ENCODE peak calls at places on chromosomes 4 and X, in seven cellular contexts. U, E, O, Z, V, H and B are unnamed samples. For H3K4me1, the result is how much of the 10 kb centered on the place peaks cover.

GRCh38 chrX:68708503-68709290 is 61.2 kb downstream of the STARD8 start:
- DNase-seq in U (no peak), E (no peak), O (no peak), Z (no peak), V (peak), H (no peak), B (no peak)

GRCh38 chr4:10667651-10668341 is 16.8 kb downstream of the CLNK start:
- DNase-seq in U (no peak), E (no peak), O (no peak), Z (no peak), V (peak), H (no peak), B (no peak)

GRCh38 chr4:38612996-38613395 is 51.0 kb upstream of the KLF3 start:
- DNase-seq in U (peak), E (no peak), O (no peak), Z (no peak), V (no peak), H (no peak), B (no peak)

GRCh38 chr4:6824772-6825402 is 42.4 kb downstream of the KIAA0232 start:
- DNase-seq in U (peak), E (no peak), O (no peak), Z (no peak), V (no peak), H (no peak), B (no peak)

GRCh38 chr4:153018031-153018430 is 81.9 kb downstream of the FHDC1 start:
- DNase-seq in U (no peak), E (no peak), O (no peak), Z (peak), V (no peak), H (no peak), B (no peak)

GRCh38 chr4:140047017-140047640 is 106.9 kb downstream of the MAML3 start:
- DNase-seq in U (peak), E (peak), O (peak), Z (no peak), V (peak), H (peak), B (no peak)

GRCh38 chr4:13988347-13989265 is 361.1 kb upstream of the BOD1L1 start:
- DNase-seq in U (peak), E (no peak), O (peak), Z (peak), V (no peak), H (no peak), B (peak)

GRCh38 chr4:663438-664428 is 10.3 kb downstream of the ATP5ME start:
- DNase-seq in U (no peak), E (peak), O (peak), Z (no peak), V (peak), H (peak), B (peak)

GRCh38 chrX:49876750-49877149 is 2.5 kb upstream of the USP27X start:
- DNase-seq in U (peak), E (no peak), O (no peak), Z (peak), V (peak), H (no peak), B (no peak)

GRCh38 chrX:129748265-129748664 is 9.5 kb downstream of the XPNPEP2 start:
- DNase-seq in U (no peak), E (peak), O (no peak), Z (no peak), V (no peak), H (no peak), B (no peak)

GRCh38 chr4:11698846-11699590 is 270.3 kb upstream of the HS3ST1 start:
- DNase-seq in U (peak), E (no peak), O (no peak), Z (peak), V (no peak), H (no peak), B (no peak)

GRCh38 chr4:78779280-78779679 is 3.1 kb downstream of the BMP2K start:
- DNase-seq in U (peak), E (no peak), O (no peak), Z (no peak), V (no peak), H (no peak), B (no peak)

GRCh38 chrX:74343970-74344622 is 40.1 kb downstream of the ZCCHC13 start:
- DNase-seq in U (peak), E (peak), O (no peak), Z (peak), V (peak), H (peak), B (peak)

GRCh38 chrX:22969416-22969815 is 30.3 kb upstream of the DDX53 start:
- DNase-seq in U (no peak), E (no peak), O (no peak), Z (no peak), V (no peak), H (no peak), B (no peak)

GRCh38 chr4:54614094-54614493 is 43.7 kb upstream of the KIT start:
- DNase-seq in U (no peak), E (no peak), O (no peak), Z (no peak), V (no peak), H (no peak), B (no peak)

GRCh38 chr4:140947507-140947906 is 185.8 kb downstream of the RNF150 start:
- DNase-seq in U (peak), E (no peak), O (no peak), Z (peak), V (no peak), H (no peak), B (no peak)

GRCh38 chrX:75115707-75116413 is 40.2 kb downstream of the ABCB7 start:
- DNase-seq in U (no peak), E (no peak), O (no peak), Z (no peak), V (no peak), H (no peak), B (no peak)

GRCh38 chrX:37986893-37987292 is 19.5 kb upstream of the SYTL5 start:
- DNase-seq in U (peak), E (no peak), O (no peak), Z (no peak), V (no peak), H (no peak), B (no peak)

GRCh38 chrX:139204903-139205667 is 325.5 kb upstream of the F9 start:
- DNase-seq in U (peak), E (peak), O (peak), Z (peak), V (peak), H (peak), B (no peak)

GRCh38 chrX:129996120-129996519 is 13.7 kb downstream of the BCORL1 start:
- DNase-seq in U (peak), E (peak), O (no peak), Z (peak), V (no peak), H (no peak), B (no peak)

GRCh38 chrX:96480081-96480480 is 204.6 kb upstream of the DIAPH2 start:
- DNase-seq in U (peak), E (no peak), O (no peak), Z (no peak), V (no peak), H (no peak), B (no peak)

GRCh38 chrX:40099046-40099968 is 1.5 kb upstream of the BCOR start:
- DNase-seq in U (no peak), E (peak), O (peak), Z (no peak), V (peak), H (no peak), B (no peak)

GRCh38 chr4:25454491-25454890 is 77.4 kb downstream of the ANAPC4 start:
- DNase-seq in U (no peak), E (no peak), O (no peak), Z (no peak), V (no peak), H (no peak), B (no peak)

GRCh38 chr4:143337600-143338287 is 1.1 kb downstream of the GAB1 start:
- DNase-seq in U (peak), E (peak), O (peak), Z (peak), V (peak), H (peak), B (peak)

GRCh38 chrX:10158279-10158939 is 1.6 kb downstream of the CLCN4 start:
- DNase-seq in U (no peak), E (peak), O (peak), Z (no peak), V (peak), H (no peak), B (no peak)

GRCh38 chrX:23478056-23478455 is 143.4 kb downstream of the PTCHD1 start:
- DNase-seq in U (peak), E (no peak), O (no peak), Z (peak), V (no peak), H (no peak), B (no peak)

GRCh38 chr4:73851293-73851692 is 1.8 kb upstream of the PF4V1 start:
- DNase-seq in U (no peak), E (no peak), O (no peak), Z (no peak), V (no peak), H (no peak), B (no peak)

GRCh38 chr4:963276-964225 is 9.8 kb downstream of the DGKQ start:
- DNase-seq in U (no peak), E (no peak), O (no peak), Z (no peak), V (no peak), H (no peak), B (no peak)

GRCh38 chr4:89489338-89489771 is 181.8 kb upstream of the GPRIN3 start:
- DNase-seq in U (no peak), E (no peak), O (peak), Z (no peak), V (no peak), H (no peak), B (no peak)

GRCh38 chr4:8488791-8489369 is 48.3 kb downstream of the TRMT44 start:
- DNase-seq in U (no peak), E (no peak), O (no peak), Z (no peak), V (no peak), H (no peak), B (no peak)

GRCh38 chr4:94342713-94343112 is at the start of gene HPGDS:
- DNase-seq in U (no peak), E (no peak), O (no peak), Z (no peak), V (no peak), H (no peak), B (no peak)

GRCh38 chr4:138981930-138982390 is 33.6 kb upstream of the NOCT start:
- DNase-seq in U (peak), E (peak), O (no peak), Z (peak), V (no peak), H (no peak), B (peak)

GRCh38 chr4:94798808-94799207 is 41.1 kb downstream of the BMPR1B start:
- DNase-seq in U (peak), E (no peak), O (no peak), Z (peak), V (no peak), H (no peak), B (no peak)

GRCh38 chrX:102651242-102651967 is at the start of gene GPRASP1:
- DNase-seq in U (no peak), E (peak), O (peak), Z (no peak), V (peak), H (no peak), B (no peak)

GRCh38 chr4:133146574-133147198 is 2.4 kb upstream of the PCDH10 start:
- DNase-seq in U (peak), E (no peak), O (no peak), Z (no peak), V (peak), H (no peak), B (no peak)

GRCh38 chr4:69054578-69055200 is 41.6 kb upstream of the UGT2B7 start:
- DNase-seq in U (peak), E (no peak), O (no peak), Z (peak), V (no peak), H (no peak), B (no peak)

GRCh38 chr4:94546949-94547348 is 95.2 kb downstream of the PDLIM5 start:
- DNase-seq in U (no peak), E (no peak), O (no peak), Z (no peak), V (no peak), H (no peak), B (no peak)

GRCh38 chrX:70436380-70436779 is 8.3 kb upstream of the DLG3 start:
- DNase-seq in U (no peak), E (no peak), O (no peak), Z (no peak), V (peak), H (no peak), B (no peak)

DNA sequence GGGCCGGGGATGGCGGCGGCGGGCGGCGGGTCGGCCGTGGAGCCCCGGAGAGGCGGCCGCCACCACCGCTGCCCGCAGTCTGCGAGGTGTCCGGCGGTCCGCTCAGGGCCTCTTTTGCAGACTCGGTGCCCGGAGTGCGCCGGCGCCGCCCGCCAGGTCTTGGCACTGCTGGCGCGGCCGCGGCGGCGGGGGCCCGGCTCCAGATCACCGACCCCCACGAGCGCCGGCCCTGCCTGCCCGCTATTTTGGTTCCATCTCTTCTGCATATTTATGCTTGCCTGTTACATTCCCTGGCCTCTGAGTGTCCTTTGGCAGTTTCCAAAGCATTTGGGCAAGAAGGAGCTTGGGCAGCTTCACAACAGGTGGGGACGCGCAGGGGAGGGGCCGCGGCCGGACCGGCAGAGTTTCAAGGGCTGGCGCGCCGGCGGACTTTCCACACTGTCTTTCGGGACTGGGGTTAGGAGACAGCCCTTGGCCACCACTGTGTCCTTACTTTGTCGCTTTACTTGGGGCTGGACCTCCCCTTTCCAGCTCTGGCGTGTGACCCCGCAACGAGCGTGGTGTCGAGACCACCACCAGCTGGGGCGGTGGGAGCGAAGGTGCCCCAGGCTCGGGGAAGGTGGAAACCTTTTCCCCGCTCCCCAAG is 668 bp upstream of the TAPT1 start:
- DNase-seq in U (peak), E (peak), O (peak), Z (peak), V (peak), H (peak), B (peak)
- H3K4me1 ChIP-seq in U (under half), E (half or more), O (half or more), Z (under half), V (under half), H (half or more), B (under half)

GRCh38 chr4:87224036-87224923 is 3.9 kb upstream of the KLHL8 start:
- DNase-seq in U (no peak), E (no peak), O (no peak), Z (no peak), V (peak), H (no peak), B (no peak)

GRCh38 chr4:87220094-87220831 is at the start of gene KLHL8:
- DNase-seq in U (peak), E (peak), O (peak), Z (peak), V (peak), H (peak), B (peak)

GRCh38 chr4:87216469-87216868 is 3.9 kb downstream of the KLHL8 start:
- DNase-seq in U (peak), E (no peak), O (no peak), Z (peak), V (no peak), H (no peak), B (no peak)

DNA sequence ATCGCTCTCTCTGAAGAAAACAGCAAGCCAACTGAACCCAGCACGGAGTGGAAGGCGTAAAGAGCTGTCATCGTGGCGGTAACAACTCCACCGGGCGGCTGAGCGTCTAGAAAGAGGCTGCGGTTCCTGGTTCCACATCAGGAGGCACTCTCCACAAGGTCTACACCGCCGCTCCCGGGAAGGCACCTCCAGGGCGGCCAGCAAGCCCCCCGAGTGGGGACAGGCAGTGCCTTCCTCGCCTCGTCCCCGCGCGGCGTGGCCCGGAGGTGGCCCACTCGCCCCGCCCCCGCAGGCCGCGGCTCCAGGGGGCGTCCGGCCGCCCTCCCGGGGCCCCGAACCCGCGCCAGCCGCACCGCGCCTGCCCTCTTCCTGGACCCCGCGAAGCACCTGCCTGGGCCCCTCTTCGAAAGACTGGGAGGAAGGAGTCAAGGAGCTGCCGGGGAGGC is 747 bp downstream of the KLHL8 start:
- DNase-seq in U (peak), E (no peak), O (peak), Z (no peak), V (peak), H (peak), B (peak)
- TF ChIP-seq CTCF in U (peak), E (no peak), O (peak), Z (no peak), V (peak), H (no peak), B (peak)

GRCh38 chr4:185840953-185841352 is 29.0 kb upstream of the SORBS2 start:
- DNase-seq in U (no peak), E (no peak), O (no peak), Z (no peak), V (no peak), H (no peak), B (no peak)

GRCh38 chr4:185841451-185841850 is 29.5 kb upstream of the SORBS2 start:
- DNase-seq in U (no peak), E (no peak), O (no peak), Z (no peak), V (no peak), H (no peak), B (no peak)

GRCh38 chr4:185839204-185839712 is 27.3 kb upstream of the SORBS2 start:
- DNase-seq in U (peak), E (no peak), O (peak), Z (peak), V (peak), H (no peak), B (no peak)

GRCh38 chr4:185839770-185840169 is 27.8 kb upstream of the SORBS2 start:
- DNase-seq in U (no peak), E (no peak), O (no peak), Z (no peak), V (peak), H (no peak), B (no peak)

DNA sequence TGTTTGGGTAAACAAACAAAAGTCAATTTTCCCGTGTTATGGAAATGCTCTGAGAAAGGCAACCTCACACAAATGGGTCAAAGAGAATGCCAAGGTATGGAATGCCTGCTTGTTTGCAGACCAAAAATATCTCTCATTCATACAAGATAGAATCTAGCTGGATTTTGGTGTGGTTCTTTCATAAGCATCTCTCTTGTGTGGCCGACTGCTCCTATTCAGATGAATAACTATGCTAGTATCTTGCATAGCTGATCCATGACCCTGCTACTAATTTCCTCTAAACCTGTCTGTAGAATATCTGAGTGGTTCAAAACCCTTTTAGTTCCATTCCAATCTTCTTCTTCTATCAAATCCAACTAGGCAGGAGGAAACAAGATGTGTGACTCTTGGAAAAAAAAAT is 28.2 kb upstream of the SORBS2 start:
- DNase-seq in U (no peak), E (no peak), O (no peak), Z (no peak), V (no peak), H (no peak), B (no peak)
- H3K4me1 ChIP-seq in U (under half), E (under half), O (under half), Z (under half), V (half or more), H (under half), B (under half)

DNA sequence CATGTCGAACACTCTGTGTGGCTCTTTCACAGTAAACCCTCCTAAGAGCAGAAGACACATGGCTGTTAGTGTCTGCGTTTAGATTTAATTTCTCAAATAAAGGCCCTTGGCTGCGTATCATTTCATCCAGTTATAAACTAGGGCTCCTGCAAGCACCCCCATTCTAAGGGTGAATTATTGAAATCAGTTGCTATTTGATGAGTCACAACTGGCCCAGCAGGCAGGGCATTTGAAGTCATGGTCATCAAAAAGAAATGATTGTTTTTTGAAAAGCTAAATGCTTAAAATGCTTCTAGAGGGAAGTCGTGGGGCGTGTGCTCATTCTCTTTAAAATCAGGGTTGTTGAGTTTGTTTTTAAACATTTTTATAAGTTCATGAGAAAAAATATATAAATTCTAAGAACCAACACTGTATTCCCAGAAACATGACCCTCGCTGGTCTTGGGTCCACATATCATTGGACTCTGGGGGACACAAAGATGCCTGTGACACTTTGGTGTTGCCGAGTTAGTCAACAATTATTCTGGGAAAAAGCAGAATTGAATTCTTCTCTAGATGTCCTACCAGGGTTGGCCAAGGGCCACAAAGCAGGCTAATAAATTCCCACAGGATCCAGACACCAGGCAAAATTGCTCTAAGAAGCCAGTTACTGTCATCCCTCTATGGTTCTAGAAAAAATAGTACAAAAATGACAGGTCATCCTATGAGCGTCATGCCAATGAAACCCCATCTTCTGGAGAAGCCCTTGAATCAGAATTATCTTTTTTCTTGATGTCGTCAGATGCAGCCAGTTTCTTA is 99.5 kb upstream of the MYOZ2 start:
- DNase-seq in U (peak), E (no peak), O (no peak), Z (no peak), V (no peak), H (no peak), B (no peak)
- TF ChIP-seq CTCF in U (no peak), E (no peak), O (no peak), Z (no peak), V (no peak), H (no peak), B (no peak)

DNA sequence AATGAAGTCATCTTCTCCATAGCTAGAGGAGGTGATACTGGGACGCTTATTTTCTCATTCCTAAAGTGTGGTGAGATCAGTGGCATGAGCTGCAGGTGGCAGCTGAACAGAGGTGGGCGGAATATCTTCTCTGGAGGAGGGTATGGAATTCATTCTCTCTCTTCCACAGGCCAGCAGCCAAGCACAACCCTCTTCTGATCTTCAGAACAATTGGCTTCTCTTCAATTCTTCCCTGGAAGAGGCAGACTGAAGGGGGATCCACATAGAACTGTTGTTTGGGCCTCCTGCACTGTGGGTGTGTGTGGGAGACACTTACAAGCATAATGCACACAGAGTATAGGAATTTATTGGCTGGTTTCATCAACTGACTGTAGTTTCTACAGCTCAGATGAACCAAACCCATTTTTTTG is 180.4 kb upstream of the RASGEF1B start:
- DNase-seq in U (no peak), E (no peak), O (no peak), Z (no peak), V (no peak), H (no peak), B (no peak)
- H3K4me1 ChIP-seq in U (under half), E (under half), O (under half), Z (under half), V (under half), H (under half), B (under half)